ENCODE peak calls at places on chromosomes 4 and X, in four cellular contexts. H, C, J and Q are unnamed samples.

GRCh38 chrX:124507276-124507675 is 160.9 kb downstream of the SH2D1A start:
- DNase-seq in H (no peak), C (peak), J (no peak), Q (no peak)

GRCh38 chrX:40471965-40472648 is 108.7 kb upstream of the ATP6AP2 start:
- DNase-seq in H (peak), C (peak), J (peak), Q (peak)

GRCh38 chr4:835148-836002 is 9.4 kb upstream of the CPLX1 start:
- DNase-seq in H (no peak), C (no peak), J (no peak), Q (no peak)

GRCh38 chrX:29787666-29788065 is 427.7 kb upstream of the MAGEB2 start:
- DNase-seq in H (no peak), C (no peak), J (no peak), Q (no peak)

GRCh38 chr4:181962321-181962720 is 280.9 kb upstream of the TENM3 start:
- DNase-seq in H (no peak), C (no peak), J (no peak), Q (no peak)

GRCh38 chr4:94486372-94486801 is 34.6 kb downstream of the PDLIM5 start:
- DNase-seq in H (no peak), C (peak), J (no peak), Q (peak)

GRCh38 chrX:15913161-15913560 is 58.5 kb upstream of the AP1S2 start:
- DNase-seq in H (no peak), C (no peak), J (no peak), Q (no peak)

GRCh38 chr4:16026155-16026761 is 57.6 kb downstream of the PROM1 start:
- DNase-seq in H (no peak), C (peak), J (no peak), Q (no peak)

GRCh38 chr4:115090483-115091075 is 22.8 kb downstream of the NDST4 start:
- DNase-seq in H (no peak), C (peak), J (no peak), Q (no peak)

GRCh38 chrX:21666252-21666651 is 8.1 kb upstream of the KLHL34 start:
- DNase-seq in H (no peak), C (no peak), J (no peak), Q (no peak)

GRCh38 chr4:8310306-8310705 is 40.8 kb downstream of the HTRA3 start:
- DNase-seq in H (peak), C (no peak), J (peak), Q (no peak)

GRCh38 chr4:119103263-119103662 is 32.4 kb upstream of the MYOZ2 start:
- DNase-seq in H (no peak), C (peak), J (no peak), Q (peak)

GRCh38 chr4:152257601-152258066 is 278.3 kb downstream of the FBXW7 start:
- DNase-seq in H (no peak), C (peak), J (peak), Q (peak)

GRCh38 chr4:118288097-118288496 is 64.7 kb downstream of the PRSS12 start:
- DNase-seq in H (no peak), C (peak), J (no peak), Q (no peak)

GRCh38 chrX:13069771-13070410 is 25.5 kb upstream of the FAM9C start:
- DNase-seq in H (no peak), C (no peak), J (no peak), Q (no peak)

GRCh38 chr4:127400736-127401346 is 231.9 kb upstream of the INTU start:
- DNase-seq in H (peak), C (peak), J (peak), Q (peak)

GRCh38 chrX:100911731-100912130 is 17.0 kb downstream of the XKRX start:
- DNase-seq in H (no peak), C (peak), J (no peak), Q (no peak)

GRCh38 chr4:95232358-95233156 is 316.2 kb downstream of the UNC5C start:
- DNase-seq in H (no peak), C (no peak), J (no peak), Q (no peak)

GRCh38 chr4:77177196-77177595 is 20.2 kb downstream of the CCNG2 start:
- DNase-seq in H (no peak), C (no peak), J (peak), Q (no peak)

GRCh38 chr4:52051615-52052474 is 741 bp downstream of the SPATA18 start:
- DNase-seq in H (peak), C (peak), J (peak), Q (peak)

GRCh38 chr4:67922697-67923096 is 38.9 kb upstream of the TMPRSS11D start:
- DNase-seq in H (no peak), C (peak), J (no peak), Q (no peak)

GRCh38 chr4:145301386-145302080 is 121.1 kb upstream of the OTUD4 start:
- DNase-seq in H (no peak), C (peak), J (no peak), Q (no peak)

GRCh38 chr4:145302725-145303124 is 122.3 kb upstream of the OTUD4 start:
- DNase-seq in H (no peak), C (peak), J (no peak), Q (no peak)

GRCh38 chr4:145297556-145297955 is 117.2 kb upstream of the OTUD4 start:
- DNase-seq in H (no peak), C (no peak), J (no peak), Q (no peak)

GRCh38 chr4:145299380-145300076 is 119.1 kb upstream of the OTUD4 start:
- DNase-seq in H (no peak), C (peak), J (no peak), Q (no peak)

DNA sequence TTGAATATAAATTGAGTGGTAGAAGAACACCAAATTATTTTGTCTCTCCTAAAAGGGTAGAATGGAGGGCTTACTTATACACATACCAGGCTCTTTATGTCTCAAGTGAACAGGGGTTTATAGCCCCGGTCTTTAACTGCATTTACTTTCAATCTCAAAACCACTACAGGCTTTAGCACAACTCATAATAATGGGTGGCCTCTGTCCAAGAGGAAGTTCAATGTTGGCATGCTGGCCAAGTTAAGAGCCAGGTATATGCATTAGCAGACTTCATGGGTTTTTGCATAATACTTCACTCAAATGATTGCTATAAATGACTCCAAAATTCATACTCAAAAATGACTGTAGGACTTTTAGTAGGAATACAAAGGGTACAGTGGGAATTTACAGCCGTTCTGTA is 118.5 kb upstream of the OTUD4 start:
- DNase-seq in H (no peak), C (no peak), J (no peak), Q (no peak)
- H3K4me3 ChIP-seq in H (no peak), C (no peak), J (no peak), Q (no peak)

GRCh38 chr4:19205853-19206252 is 1045.9 kb upstream of the SLIT2 start:
- DNase-seq in H (no peak), C (no peak), J (no peak), Q (no peak)
- TF ChIP-seq CTCF in H (no peak), C (no peak), J (no peak), Q (no peak)

DNA sequence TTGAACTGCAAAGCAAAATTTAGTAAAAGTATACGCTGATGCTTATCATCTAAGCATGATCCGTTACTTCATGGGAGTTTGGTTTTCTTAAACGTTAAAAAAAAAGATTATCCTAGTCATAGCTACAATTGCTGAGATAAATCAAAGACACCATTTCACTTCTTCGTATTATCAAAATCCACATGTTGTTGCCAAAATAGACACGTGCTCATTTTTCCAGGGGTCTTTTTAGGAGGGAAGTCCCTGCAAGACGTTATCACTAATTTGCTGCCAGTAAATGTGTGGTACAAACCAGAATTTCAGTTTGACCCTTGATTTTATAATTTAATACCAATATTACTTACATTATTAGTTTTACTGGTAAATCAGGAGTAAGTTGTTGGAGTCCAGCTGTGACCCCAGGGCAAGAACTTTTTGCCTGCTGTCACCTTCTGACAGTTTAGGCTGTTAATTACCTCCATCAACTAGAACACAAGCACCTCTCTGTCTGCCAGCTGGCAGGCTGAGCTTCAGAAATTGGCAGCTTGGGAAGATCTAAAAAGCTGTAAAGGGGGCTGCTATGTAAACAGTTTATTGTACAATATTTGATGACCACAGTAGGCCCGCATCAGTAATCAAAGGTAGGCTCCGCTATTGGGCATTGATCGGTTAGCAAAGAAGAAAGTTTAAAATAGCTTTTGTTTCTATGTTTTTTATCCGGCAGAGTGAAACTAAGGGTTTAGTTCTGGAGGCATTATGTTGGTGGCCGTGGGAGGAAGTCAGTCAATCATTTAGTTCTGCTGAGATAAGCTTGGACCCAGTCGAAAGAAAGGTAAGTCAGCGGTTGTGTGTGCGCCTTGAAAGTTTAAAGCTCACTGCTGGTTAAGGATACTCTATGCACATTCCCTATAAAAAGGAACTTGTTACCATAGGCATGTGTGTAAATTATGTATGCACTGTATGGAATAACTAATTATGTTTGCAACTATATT is 196.4 kb downstream of the FBXO8 start:
- DNase-seq in H (no peak), C (no peak), J (no peak), Q (no peak)
- H3K4me3 ChIP-seq in H (no peak), C (no peak), J (no peak), Q (no peak)

GRCh38 chrX:134538316-134538715 is 78.4 kb downstream of the HPRT1 start:
- DNase-seq in H (no peak), C (no peak), J (no peak), Q (no peak)
- TF ChIP-seq CTCF in H (no peak), C (no peak), J (no peak), Q (no peak)

GRCh38 chrX:113726009-113726408 is 857.9 kb upstream of the HTR2C start:
- DNase-seq in H (no peak), C (no peak), J (no peak), Q (no peak)

GRCh38 chrX:113728937-113729336 is 854.9 kb upstream of the HTR2C start:
- DNase-seq in H (no peak), C (no peak), J (no peak), Q (no peak)

GRCh38 chrX:113726466-113726865 is 857.4 kb upstream of the HTR2C start:
- DNase-seq in H (no peak), C (no peak), J (no peak), Q (no peak)

DNA sequence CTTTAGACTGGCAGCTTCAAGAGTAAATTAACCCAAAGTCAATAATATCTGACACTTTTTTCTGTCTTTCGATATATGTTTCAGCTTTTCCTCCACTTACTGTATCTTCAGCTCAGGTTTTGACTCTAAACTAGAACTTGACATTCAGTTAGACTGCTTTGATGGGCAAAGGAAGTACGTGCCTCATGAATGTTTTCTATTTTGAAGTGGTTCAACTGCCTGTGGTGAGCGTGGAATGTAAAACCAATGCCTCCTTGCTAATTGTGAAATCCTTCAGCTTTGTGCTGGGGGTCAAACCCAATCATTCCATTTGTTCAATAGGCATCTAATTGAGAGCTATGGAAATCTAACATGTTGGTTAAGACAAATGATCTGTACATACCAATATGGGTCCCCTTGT is 857.0 kb upstream of the HTR2C start:
- DNase-seq in H (no peak), C (no peak), J (no peak), Q (no peak)
- H3K4me3 ChIP-seq in H (no peak), C (no peak), J (no peak), Q (no peak)

GRCh38 chrX:4263005-4263404 is 549.6 kb upstream of the PRKX start:
- DNase-seq in H (no peak), C (peak), J (no peak), Q (no peak)
- TF ChIP-seq CTCF in H (no peak), C (no peak), J (peak), Q (peak)

DNA sequence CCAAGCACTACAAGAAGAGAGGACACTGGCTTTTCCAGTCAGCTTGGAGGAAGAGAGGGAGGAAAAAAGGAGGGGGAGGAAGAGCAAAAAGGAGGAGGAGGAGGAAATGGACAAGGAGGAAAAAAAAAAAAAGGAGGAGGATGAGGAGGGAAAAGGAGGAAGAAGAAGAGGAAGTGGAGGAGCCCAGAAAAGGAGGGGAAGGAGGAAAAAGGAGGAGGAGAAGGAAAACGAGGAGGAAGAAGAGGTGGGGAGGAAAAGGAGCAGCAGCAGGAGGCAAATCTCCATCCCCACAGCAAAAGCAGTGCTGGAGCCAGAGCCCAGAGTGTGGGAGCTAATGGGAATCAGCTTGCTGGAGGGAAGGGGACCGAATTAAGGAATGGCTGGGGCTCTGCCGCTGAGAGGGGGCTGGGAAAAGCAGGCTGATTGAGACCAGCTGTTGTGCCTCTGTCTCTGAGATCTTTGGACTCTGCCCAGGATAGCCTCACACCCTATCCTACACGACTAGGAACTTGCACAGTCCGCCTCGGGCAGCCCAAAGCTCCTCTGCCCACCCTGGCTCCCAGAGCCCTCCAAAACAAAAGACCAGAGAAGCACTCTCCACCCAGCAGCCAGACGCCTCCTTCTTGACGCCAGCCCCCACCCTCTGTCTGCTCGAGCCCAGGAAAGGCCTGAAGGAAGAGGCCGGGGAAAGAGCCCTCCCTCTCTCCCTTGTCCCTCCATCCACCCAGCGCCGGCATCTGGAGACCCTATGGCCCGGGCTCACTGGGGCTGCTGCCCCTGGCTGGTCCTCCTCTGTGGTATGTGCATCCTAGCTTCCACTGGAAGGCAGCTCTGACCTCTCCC is at the start of gene XPNPEP2:
- DNase-seq in H (peak), C (no peak), J (peak), Q (no peak)
- H3K4me3 ChIP-seq in H (no peak), C (no peak), J (no peak), Q (no peak)

DNA sequence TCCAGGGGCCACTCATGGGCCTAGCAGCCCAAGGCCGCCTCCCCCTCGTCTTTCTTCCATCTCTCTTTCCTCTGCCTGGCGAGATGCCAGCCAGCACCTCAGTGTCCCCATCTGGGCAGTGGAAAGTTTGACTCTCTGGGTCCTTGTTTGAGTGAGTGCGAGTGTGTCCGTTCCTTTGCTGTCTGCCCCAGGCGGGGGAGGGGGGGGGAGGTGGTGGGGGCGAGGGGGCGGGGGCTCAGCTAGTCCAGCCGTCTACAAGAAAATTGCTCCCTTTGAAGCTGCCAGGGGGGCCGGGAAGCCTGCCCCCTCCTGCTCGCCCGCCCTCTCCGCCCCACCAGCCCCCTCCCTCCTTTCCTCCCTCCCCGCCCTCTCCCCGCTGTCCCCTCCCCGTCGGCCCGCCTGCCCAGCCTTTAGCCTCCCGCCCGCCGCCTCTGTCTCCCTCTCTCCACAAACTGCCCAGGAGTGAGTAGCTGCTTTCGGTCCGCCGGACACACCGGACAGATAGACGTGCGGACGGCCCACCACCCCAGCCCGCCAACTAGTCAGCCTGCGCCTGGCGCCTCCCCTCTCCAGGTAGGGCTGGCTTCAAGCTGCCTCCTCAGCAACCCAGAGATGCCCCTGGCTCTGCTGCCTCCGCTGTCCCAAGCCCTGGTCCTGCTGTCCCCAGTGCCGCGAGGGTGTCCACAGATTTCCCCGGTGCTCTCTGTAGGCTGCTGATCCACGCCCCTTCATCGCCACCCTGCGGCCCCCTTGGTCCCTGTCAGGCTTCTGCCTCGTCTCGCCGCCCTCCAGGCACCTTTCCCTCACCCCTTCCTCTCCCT is at the start of gene BGN:
- DNase-seq in H (peak), C (no peak), J (peak), Q (no peak)
- TF ChIP-seq CTCF in H (peak), C (no peak), J (peak), Q (no peak)

GRCh38 chrX:150366951-150367545 is 3.9 kb downstream of the MAMLD1 start:
- DNase-seq in H (no peak), C (peak), J (no peak), Q (no peak)
- H3K4me3 ChIP-seq in H (peak), C (no peak), J (peak), Q (peak)

DNA sequence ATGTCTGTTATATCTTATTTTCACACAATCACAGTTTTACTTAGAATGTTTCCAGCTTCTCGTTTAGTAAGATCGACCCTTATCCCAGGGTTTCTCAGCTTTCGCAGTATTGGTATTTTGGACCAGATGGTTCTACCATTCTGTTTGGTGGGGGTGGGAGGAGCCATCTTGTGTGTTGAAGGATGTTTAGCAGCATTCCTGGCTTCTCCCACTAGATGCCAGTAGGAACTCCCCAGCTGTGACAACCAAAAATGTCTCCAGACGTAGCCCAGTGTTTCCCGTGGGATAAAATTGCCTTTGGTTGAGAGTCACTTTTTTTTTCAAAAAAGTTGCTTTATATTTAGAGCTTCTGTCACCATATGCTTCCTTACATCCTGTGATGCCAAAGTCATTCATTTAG is 90.9 kb upstream of the TLR2 start:
- DNase-seq in H (no peak), C (no peak), J (no peak), Q (no peak)
- TF ChIP-seq CTCF in H (no peak), C (no peak), J (peak), Q (no peak)